ENCODE peak calls at places on chromosomes 12 and 14, in ten cellular contexts. One of them, this sample, is unnamed.

GRCh38 chr14:91817566-91818325 is 49.6 kb downstream of the TC2N start:
- DNase-seq in HEK293T: no peak
- DNase-seq in activated T-cell treated with anti-CD3 and anti-CD28 coated beads, Interleukin-2, amount 50 U/mL, for 48 hours: no peak
- DNase-seq in activated B cell treated with CpG ODN at 0.5 μM for 24 hours: no peak
- DNase-seq in breast epithelium: no peak
- DNase-seq in tibial artery: no peak
- DNase-seq in activated gamma-delta T cell treated with anti-CD3 and anti-CD28 coated beads, Interleukin-2, amount 50 U/mL, for 16 hours: no peak
- DNase-seq in GM12865: peak; percentile 65
- DNase-seq in hepatocyte: no peak
- DNase-seq in activated naive CD8-positive, alpha-beta T cell treated with anti-CD3 and anti-CD28 coated beads for 36 hours: peak; percentile 8
- DNase-seq in this sample: no peak

GRCh38 chr12:125151284-125151683 is 86.0 kb downstream of the AACS start:
- DNase-seq in HEK293T: no peak
- DNase-seq in activated T-cell treated with anti-CD3 and anti-CD28 coated beads, Interleukin-2, amount 50 U/mL, for 48 hours: no peak
- DNase-seq in activated B cell treated with CpG ODN at 0.5 μM for 24 hours: no peak
- DNase-seq in breast epithelium: no peak
- DNase-seq in tibial artery: no peak
- DNase-seq in activated gamma-delta T cell treated with anti-CD3 and anti-CD28 coated beads, Interleukin-2, amount 50 U/mL, for 16 hours: no peak
- DNase-seq in GM12865: no peak
- DNase-seq in hepatocyte: no peak
- DNase-seq in activated naive CD8-positive, alpha-beta T cell treated with anti-CD3 and anti-CD28 coated beads for 36 hours: no peak
- DNase-seq in this sample: no peak

GRCh38 chr12:82425241-82425640 is 66.9 kb downstream of the METTL25 start:
- DNase-seq in HEK293T: no peak
- DNase-seq in activated T-cell treated with anti-CD3 and anti-CD28 coated beads, Interleukin-2, amount 50 U/mL, for 48 hours: no peak
- DNase-seq in activated B cell treated with CpG ODN at 0.5 μM for 24 hours: no peak
- DNase-seq in breast epithelium: no peak
- DNase-seq in tibial artery: no peak
- DNase-seq in activated gamma-delta T cell treated with anti-CD3 and anti-CD28 coated beads, Interleukin-2, amount 50 U/mL, for 16 hours: no peak
- DNase-seq in GM12865: no peak
- DNase-seq in hepatocyte: no peak
- DNase-seq in activated naive CD8-positive, alpha-beta T cell treated with anti-CD3 and anti-CD28 coated beads for 36 hours: no peak
- DNase-seq in this sample: no peak

GRCh38 chr14:101125313-101125712 is 221.8 kb upstream of the RTL1 start:
- DNase-seq in HEK293T: no peak
- DNase-seq in activated T-cell treated with anti-CD3 and anti-CD28 coated beads, Interleukin-2, amount 50 U/mL, for 48 hours: no peak
- DNase-seq in activated B cell treated with CpG ODN at 0.5 μM for 24 hours: no peak
- DNase-seq in breast epithelium: no peak
- DNase-seq in tibial artery: no peak
- DNase-seq in activated gamma-delta T cell treated with anti-CD3 and anti-CD28 coated beads, Interleukin-2, amount 50 U/mL, for 16 hours: no peak
- DNase-seq in GM12865: no peak
- DNase-seq in hepatocyte: no peak
- DNase-seq in activated naive CD8-positive, alpha-beta T cell treated with anti-CD3 and anti-CD28 coated beads for 36 hours: no peak
- DNase-seq in this sample: no peak

GRCh38 chr12:118743896-118744700 is 237.2 kb upstream of the SRRM4 start:
- DNase-seq in HEK293T: no peak
- DNase-seq in activated T-cell treated with anti-CD3 and anti-CD28 coated beads, Interleukin-2, amount 50 U/mL, for 48 hours: no peak
- DNase-seq in activated B cell treated with CpG ODN at 0.5 μM for 24 hours: no peak
- DNase-seq in breast epithelium: no peak
- DNase-seq in tibial artery: no peak
- DNase-seq in activated gamma-delta T cell treated with anti-CD3 and anti-CD28 coated beads, Interleukin-2, amount 50 U/mL, for 16 hours: no peak
- DNase-seq in GM12865: no peak
- DNase-seq in hepatocyte: no peak
- DNase-seq in activated naive CD8-positive, alpha-beta T cell treated with anti-CD3 and anti-CD28 coated beads for 36 hours: no peak
- DNase-seq in this sample: no peak

GRCh38 chr12:124477109-124477915 is 90.1 kb downstream of the NCOR2 start:
- DNase-seq in HEK293T: no peak
- DNase-seq in activated T-cell treated with anti-CD3 and anti-CD28 coated beads, Interleukin-2, amount 50 U/mL, for 48 hours: no peak
- DNase-seq in activated B cell treated with CpG ODN at 0.5 μM for 24 hours: no peak
- DNase-seq in breast epithelium: no peak
- DNase-seq in tibial artery: no peak
- DNase-seq in activated gamma-delta T cell treated with anti-CD3 and anti-CD28 coated beads, Interleukin-2, amount 50 U/mL, for 16 hours: no peak
- DNase-seq in GM12865: peak; percentile 73
- DNase-seq in hepatocyte: no peak
- DNase-seq in activated naive CD8-positive, alpha-beta T cell treated with anti-CD3 and anti-CD28 coated beads for 36 hours: no peak
- DNase-seq in this sample: no peak

GRCh38 chr14:95463173-95463901 is 53.1 kb downstream of the SYNE3 start:
- DNase-seq in HEK293T: no peak
- DNase-seq in activated T-cell treated with anti-CD3 and anti-CD28 coated beads, Interleukin-2, amount 50 U/mL, for 48 hours: peak; percentile 29
- DNase-seq in activated B cell treated with CpG ODN at 0.5 μM for 24 hours: no peak
- DNase-seq in breast epithelium: no peak
- DNase-seq in tibial artery: no peak
- DNase-seq in activated gamma-delta T cell treated with anti-CD3 and anti-CD28 coated beads, Interleukin-2, amount 50 U/mL, for 16 hours: peak; percentile 20
- DNase-seq in GM12865: no peak
- DNase-seq in hepatocyte: no peak
- DNase-seq in activated naive CD8-positive, alpha-beta T cell treated with anti-CD3 and anti-CD28 coated beads for 36 hours: no peak
- DNase-seq in this sample: no peak

GRCh38 chr14:34220921-34221320 is 241.1 kb downstream of the SPTSSA start:
- DNase-seq in HEK293T: no peak
- DNase-seq in activated T-cell treated with anti-CD3 and anti-CD28 coated beads, Interleukin-2, amount 50 U/mL, for 48 hours: peak; percentile 47
- DNase-seq in activated B cell treated with CpG ODN at 0.5 μM for 24 hours: no peak
- DNase-seq in breast epithelium: no peak
- DNase-seq in tibial artery: no peak
- DNase-seq in activated gamma-delta T cell treated with anti-CD3 and anti-CD28 coated beads, Interleukin-2, amount 50 U/mL, for 16 hours: no peak
- DNase-seq in GM12865: peak; percentile 20
- DNase-seq in hepatocyte: no peak
- DNase-seq in activated naive CD8-positive, alpha-beta T cell treated with anti-CD3 and anti-CD28 coated beads for 36 hours: no peak
- DNase-seq in this sample: no peak

GRCh38 chr12:95995238-95996031 is 709 bp downstream of the HAL start:
- DNase-seq in HEK293T: no peak
- DNase-seq in activated T-cell treated with anti-CD3 and anti-CD28 coated beads, Interleukin-2, amount 50 U/mL, for 48 hours: no peak
- DNase-seq in activated B cell treated with CpG ODN at 0.5 μM for 24 hours: no peak
- DNase-seq in breast epithelium: no peak
- DNase-seq in tibial artery: no peak
- DNase-seq in activated gamma-delta T cell treated with anti-CD3 and anti-CD28 coated beads, Interleukin-2, amount 50 U/mL, for 16 hours: no peak
- DNase-seq in GM12865: no peak
- DNase-seq in hepatocyte: no peak
- DNase-seq in activated naive CD8-positive, alpha-beta T cell treated with anti-CD3 and anti-CD28 coated beads for 36 hours: no peak
- DNase-seq in this sample: no peak

GRCh38 chr14:92513966-92514843 is 624 bp downstream of the RIN3 start:
- DNase-seq in HEK293T: peak; percentile 32
- DNase-seq in activated T-cell treated with anti-CD3 and anti-CD28 coated beads, Interleukin-2, amount 50 U/mL, for 48 hours: peak; percentile 63
- DNase-seq in activated B cell treated with CpG ODN at 0.5 μM for 24 hours: no peak
- DNase-seq in breast epithelium: no peak
- DNase-seq in tibial artery: no peak
- DNase-seq in activated gamma-delta T cell treated with anti-CD3 and anti-CD28 coated beads, Interleukin-2, amount 50 U/mL, for 16 hours: no peak
- DNase-seq in GM12865: peak; percentile 35
- DNase-seq in hepatocyte: peak; percentile 52
- DNase-seq in activated naive CD8-positive, alpha-beta T cell treated with anti-CD3 and anti-CD28 coated beads for 36 hours: peak; percentile 50
- DNase-seq in this sample: no peak

GRCh38 chr12:19978193-19978592 is 390.1 kb upstream of the PDE3A start:
- DNase-seq in HEK293T: no peak
- DNase-seq in activated T-cell treated with anti-CD3 and anti-CD28 coated beads, Interleukin-2, amount 50 U/mL, for 48 hours: no peak
- DNase-seq in activated B cell treated with CpG ODN at 0.5 μM for 24 hours: no peak
- DNase-seq in breast epithelium: no peak
- DNase-seq in tibial artery: no peak
- DNase-seq in activated gamma-delta T cell treated with anti-CD3 and anti-CD28 coated beads, Interleukin-2, amount 50 U/mL, for 16 hours: no peak
- DNase-seq in GM12865: no peak
- DNase-seq in hepatocyte: peak; percentile 28
- DNase-seq in activated naive CD8-positive, alpha-beta T cell treated with anti-CD3 and anti-CD28 coated beads for 36 hours: no peak
- DNase-seq in this sample: no peak

GRCh38 chr12:132516064-132517012 is 26.4 kb downstream of the FBRSL1 start:
- DNase-seq in HEK293T: no peak
- DNase-seq in activated T-cell treated with anti-CD3 and anti-CD28 coated beads, Interleukin-2, amount 50 U/mL, for 48 hours: no peak
- DNase-seq in activated B cell treated with CpG ODN at 0.5 μM for 24 hours: no peak
- DNase-seq in breast epithelium: no peak
- DNase-seq in tibial artery: no peak
- DNase-seq in activated gamma-delta T cell treated with anti-CD3 and anti-CD28 coated beads, Interleukin-2, amount 50 U/mL, for 16 hours: no peak
- DNase-seq in GM12865: no peak
- DNase-seq in hepatocyte: no peak
- DNase-seq in activated naive CD8-positive, alpha-beta T cell treated with anti-CD3 and anti-CD28 coated beads for 36 hours: no peak
- DNase-seq in this sample: no peak

GRCh38 chr12:101957251-101957650 is 79.9 kb downstream of the DRAM1 start:
- DNase-seq in HEK293T: no peak
- DNase-seq in activated T-cell treated with anti-CD3 and anti-CD28 coated beads, Interleukin-2, amount 50 U/mL, for 48 hours: no peak
- DNase-seq in activated B cell treated with CpG ODN at 0.5 μM for 24 hours: no peak
- DNase-seq in breast epithelium: no peak
- DNase-seq in tibial artery: no peak
- DNase-seq in activated gamma-delta T cell treated with anti-CD3 and anti-CD28 coated beads, Interleukin-2, amount 50 U/mL, for 16 hours: no peak
- DNase-seq in GM12865: no peak
- DNase-seq in hepatocyte: no peak
- DNase-seq in activated naive CD8-positive, alpha-beta T cell treated with anti-CD3 and anti-CD28 coated beads for 36 hours: no peak
- DNase-seq in this sample: no peak

GRCh38 chr12:124737040-124737419 is 126.6 kb downstream of the SCARB1 start:
- DNase-seq in HEK293T: no peak
- DNase-seq in activated T-cell treated with anti-CD3 and anti-CD28 coated beads, Interleukin-2, amount 50 U/mL, for 48 hours: no peak
- DNase-seq in activated B cell treated with CpG ODN at 0.5 μM for 24 hours: no peak
- DNase-seq in breast epithelium: no peak
- DNase-seq in tibial artery: no peak
- DNase-seq in activated gamma-delta T cell treated with anti-CD3 and anti-CD28 coated beads, Interleukin-2, amount 50 U/mL, for 16 hours: no peak
- DNase-seq in GM12865: no peak
- DNase-seq in hepatocyte: no peak
- DNase-seq in activated naive CD8-positive, alpha-beta T cell treated with anti-CD3 and anti-CD28 coated beads for 36 hours: no peak
- DNase-seq in this sample: no peak

GRCh38 chr14:46490150-46490769 is 161.3 kb downstream of the RPL10L start:
- DNase-seq in HEK293T: peak; percentile 17
- DNase-seq in activated T-cell treated with anti-CD3 and anti-CD28 coated beads, Interleukin-2, amount 50 U/mL, for 48 hours: no peak
- DNase-seq in activated B cell treated with CpG ODN at 0.5 μM for 24 hours: no peak
- DNase-seq in breast epithelium: no peak
- DNase-seq in tibial artery: no peak
- DNase-seq in activated gamma-delta T cell treated with anti-CD3 and anti-CD28 coated beads, Interleukin-2, amount 50 U/mL, for 16 hours: no peak
- DNase-seq in GM12865: peak; percentile 46
- DNase-seq in hepatocyte: peak; percentile 60
- DNase-seq in activated naive CD8-positive, alpha-beta T cell treated with anti-CD3 and anti-CD28 coated beads for 36 hours: no peak
- DNase-seq in this sample: no peak

GRCh38 chr12:75816892-75817291 is 214.7 kb downstream of the PHLDA1 start:
- DNase-seq in HEK293T: no peak
- DNase-seq in activated T-cell treated with anti-CD3 and anti-CD28 coated beads, Interleukin-2, amount 50 U/mL, for 48 hours: no peak
- DNase-seq in activated B cell treated with CpG ODN at 0.5 μM for 24 hours: no peak
- DNase-seq in breast epithelium: no peak
- DNase-seq in tibial artery: no peak
- DNase-seq in activated gamma-delta T cell treated with anti-CD3 and anti-CD28 coated beads, Interleukin-2, amount 50 U/mL, for 16 hours: no peak
- DNase-seq in GM12865: no peak
- DNase-seq in hepatocyte: no peak
- DNase-seq in activated naive CD8-positive, alpha-beta T cell treated with anti-CD3 and anti-CD28 coated beads for 36 hours: no peak
- DNase-seq in this sample: no peak

GRCh38 chr14:42633504-42634095 is 1026.9 kb downstream of the LRFN5 start:
- DNase-seq in HEK293T: no peak
- DNase-seq in activated T-cell treated with anti-CD3 and anti-CD28 coated beads, Interleukin-2, amount 50 U/mL, for 48 hours: no peak
- DNase-seq in activated B cell treated with CpG ODN at 0.5 μM for 24 hours: no peak
- DNase-seq in breast epithelium: no peak
- DNase-seq in tibial artery: no peak
- DNase-seq in activated gamma-delta T cell treated with anti-CD3 and anti-CD28 coated beads, Interleukin-2, amount 50 U/mL, for 16 hours: no peak
- DNase-seq in GM12865: no peak
- DNase-seq in hepatocyte: no peak
- DNase-seq in activated naive CD8-positive, alpha-beta T cell treated with anti-CD3 and anti-CD28 coated beads for 36 hours: no peak
- DNase-seq in this sample: no peak

GRCh38 chr12:62267490-62267889 is 7.3 kb downstream of the USP15 start:
- DNase-seq in HEK293T: no peak
- DNase-seq in activated T-cell treated with anti-CD3 and anti-CD28 coated beads, Interleukin-2, amount 50 U/mL, for 48 hours: no peak
- DNase-seq in activated B cell treated with CpG ODN at 0.5 μM for 24 hours: no peak
- DNase-seq in breast epithelium: no peak
- DNase-seq in tibial artery: no peak
- DNase-seq in activated gamma-delta T cell treated with anti-CD3 and anti-CD28 coated beads, Interleukin-2, amount 50 U/mL, for 16 hours: no peak
- DNase-seq in GM12865: peak; percentile 36
- DNase-seq in hepatocyte: no peak
- DNase-seq in activated naive CD8-positive, alpha-beta T cell treated with anti-CD3 and anti-CD28 coated beads for 36 hours: no peak
- DNase-seq in this sample: no peak

GRCh38 chr14:39576726-39577125 is 144.5 kb upstream of the FBXO33 start:
- DNase-seq in HEK293T: no peak
- DNase-seq in activated T-cell treated with anti-CD3 and anti-CD28 coated beads, Interleukin-2, amount 50 U/mL, for 48 hours: no peak
- DNase-seq in activated B cell treated with CpG ODN at 0.5 μM for 24 hours: no peak
- DNase-seq in breast epithelium: no peak
- DNase-seq in tibial artery: no peak
- DNase-seq in activated gamma-delta T cell treated with anti-CD3 and anti-CD28 coated beads, Interleukin-2, amount 50 U/mL, for 16 hours: no peak
- DNase-seq in GM12865: no peak
- DNase-seq in hepatocyte: no peak
- DNase-seq in activated naive CD8-positive, alpha-beta T cell treated with anti-CD3 and anti-CD28 coated beads for 36 hours: no peak
- DNase-seq in this sample: no peak

GRCh38 chr12:124404162-124404561 is 109.3 kb downstream of the RFLNA start:
- DNase-seq in HEK293T: no peak
- DNase-seq in activated T-cell treated with anti-CD3 and anti-CD28 coated beads, Interleukin-2, amount 50 U/mL, for 48 hours: no peak
- DNase-seq in activated B cell treated with CpG ODN at 0.5 μM for 24 hours: no peak
- DNase-seq in breast epithelium: no peak
- DNase-seq in tibial artery: peak; percentile 67
- DNase-seq in activated gamma-delta T cell treated with anti-CD3 and anti-CD28 coated beads, Interleukin-2, amount 50 U/mL, for 16 hours: no peak
- DNase-seq in GM12865: no peak
- DNase-seq in hepatocyte: no peak
- DNase-seq in activated naive CD8-positive, alpha-beta T cell treated with anti-CD3 and anti-CD28 coated beads for 36 hours: no peak
- DNase-seq in this sample: no peak

GRCh38 chr12:127293507-127294310 is 973.3 kb upstream of the TMEM132C start:
- DNase-seq in HEK293T: peak; percentile 56
- DNase-seq in activated T-cell treated with anti-CD3 and anti-CD28 coated beads, Interleukin-2, amount 50 U/mL, for 48 hours: peak; percentile 59
- DNase-seq in activated B cell treated with CpG ODN at 0.5 μM for 24 hours: no peak
- DNase-seq in breast epithelium: no peak
- DNase-seq in tibial artery: peak; percentile 41
- DNase-seq in activated gamma-delta T cell treated with anti-CD3 and anti-CD28 coated beads, Interleukin-2, amount 50 U/mL, for 16 hours: no peak
- DNase-seq in GM12865: peak; percentile 52
- DNase-seq in hepatocyte: peak; percentile 78
- DNase-seq in activated naive CD8-positive, alpha-beta T cell treated with anti-CD3 and anti-CD28 coated beads for 36 hours: peak; percentile 51
- DNase-seq in this sample: peak; percentile 25

GRCh38 chr12:51323317-51323960 is 535 bp downstream of the BIN2 start:
- DNase-seq in HEK293T: no peak
- DNase-seq in activated T-cell treated with anti-CD3 and anti-CD28 coated beads, Interleukin-2, amount 50 U/mL, for 48 hours: peak; percentile 67
- DNase-seq in activated B cell treated with CpG ODN at 0.5 μM for 24 hours: no peak
- DNase-seq in breast epithelium: no peak
- DNase-seq in tibial artery: no peak
- DNase-seq in activated gamma-delta T cell treated with anti-CD3 and anti-CD28 coated beads, Interleukin-2, amount 50 U/mL, for 16 hours: no peak
- DNase-seq in GM12865: peak; percentile 75
- DNase-seq in hepatocyte: no peak
- DNase-seq in activated naive CD8-positive, alpha-beta T cell treated with anti-CD3 and anti-CD28 coated beads for 36 hours: peak; percentile 54
- DNase-seq in this sample: no peak

GRCh38 chr14:53019391-53019790 is 68.5 kb upstream of the FERMT2 start:
- DNase-seq in HEK293T: no peak
- DNase-seq in activated T-cell treated with anti-CD3 and anti-CD28 coated beads, Interleukin-2, amount 50 U/mL, for 48 hours: no peak
- DNase-seq in activated B cell treated with CpG ODN at 0.5 μM for 24 hours: no peak
- DNase-seq in breast epithelium: no peak
- DNase-seq in tibial artery: no peak
- DNase-seq in activated gamma-delta T cell treated with anti-CD3 and anti-CD28 coated beads, Interleukin-2, amount 50 U/mL, for 16 hours: no peak
- DNase-seq in GM12865: no peak
- DNase-seq in hepatocyte: no peak
- DNase-seq in activated naive CD8-positive, alpha-beta T cell treated with anti-CD3 and anti-CD28 coated beads for 36 hours: no peak
- DNase-seq in this sample: no peak

GRCh38 chr12:103169-103981 is 36.8 kb downstream of the IQSEC3 start:
- DNase-seq in HEK293T: peak; percentile 78
- DNase-seq in activated T-cell treated with anti-CD3 and anti-CD28 coated beads, Interleukin-2, amount 50 U/mL, for 48 hours: no peak
- DNase-seq in activated B cell treated with CpG ODN at 0.5 μM for 24 hours: no peak
- DNase-seq in breast epithelium: no peak
- DNase-seq in tibial artery: no peak
- DNase-seq in activated gamma-delta T cell treated with anti-CD3 and anti-CD28 coated beads, Interleukin-2, amount 50 U/mL, for 16 hours: no peak
- DNase-seq in GM12865: peak; percentile 30
- DNase-seq in hepatocyte: no peak
- DNase-seq in activated naive CD8-positive, alpha-beta T cell treated with anti-CD3 and anti-CD28 coated beads for 36 hours: no peak
- DNase-seq in this sample: no peak

GRCh38 chr14:102784892-102785597 is 7.8 kb downstream of the TRAF3 start:
- DNase-seq in HEK293T: no peak
- DNase-seq in activated T-cell treated with anti-CD3 and anti-CD28 coated beads, Interleukin-2, amount 50 U/mL, for 48 hours: no peak
- DNase-seq in activated B cell treated with CpG ODN at 0.5 μM for 24 hours: no peak
- DNase-seq in breast epithelium: no peak
- DNase-seq in tibial artery: no peak
- DNase-seq in activated gamma-delta T cell treated with anti-CD3 and anti-CD28 coated beads, Interleukin-2, amount 50 U/mL, for 16 hours: no peak
- DNase-seq in GM12865: peak; percentile 68
- DNase-seq in hepatocyte: no peak
- DNase-seq in activated naive CD8-positive, alpha-beta T cell treated with anti-CD3 and anti-CD28 coated beads for 36 hours: no peak
- DNase-seq in this sample: no peak

GRCh38 chr14:77347746-77348145 is 26.9 kb downstream of the GSTZ1 start:
- DNase-seq in HEK293T: no peak
- DNase-seq in activated T-cell treated with anti-CD3 and anti-CD28 coated beads, Interleukin-2, amount 50 U/mL, for 48 hours: no peak
- DNase-seq in activated B cell treated with CpG ODN at 0.5 μM for 24 hours: no peak
- DNase-seq in breast epithelium: no peak
- DNase-seq in tibial artery: no peak
- DNase-seq in activated gamma-delta T cell treated with anti-CD3 and anti-CD28 coated beads, Interleukin-2, amount 50 U/mL, for 16 hours: no peak
- DNase-seq in GM12865: no peak
- DNase-seq in hepatocyte: no peak
- DNase-seq in activated naive CD8-positive, alpha-beta T cell treated with anti-CD3 and anti-CD28 coated beads for 36 hours: no peak
- DNase-seq in this sample: no peak

GRCh38 chr14:24670594-24670993 is 36.6 kb upstream of the GZMB start:
- DNase-seq in HEK293T: no peak
- DNase-seq in activated T-cell treated with anti-CD3 and anti-CD28 coated beads, Interleukin-2, amount 50 U/mL, for 48 hours: peak; percentile 69
- DNase-seq in activated B cell treated with CpG ODN at 0.5 μM for 24 hours: no peak
- DNase-seq in breast epithelium: no peak
- DNase-seq in tibial artery: no peak
- DNase-seq in activated gamma-delta T cell treated with anti-CD3 and anti-CD28 coated beads, Interleukin-2, amount 50 U/mL, for 16 hours: no peak
- DNase-seq in GM12865: peak; percentile 17
- DNase-seq in hepatocyte: no peak
- DNase-seq in activated naive CD8-positive, alpha-beta T cell treated with anti-CD3 and anti-CD28 coated beads for 36 hours: peak; percentile 74
- DNase-seq in this sample: no peak

GRCh38 chr12:103838254-103838914 is 2.6 kb downstream of the NT5DC3 start:
- DNase-seq in HEK293T: no peak
- DNase-seq in activated T-cell treated with anti-CD3 and anti-CD28 coated beads, Interleukin-2, amount 50 U/mL, for 48 hours: no peak
- DNase-seq in activated B cell treated with CpG ODN at 0.5 μM for 24 hours: no peak
- DNase-seq in breast epithelium: no peak
- DNase-seq in tibial artery: no peak
- DNase-seq in activated gamma-delta T cell treated with anti-CD3 and anti-CD28 coated beads, Interleukin-2, amount 50 U/mL, for 16 hours: no peak
- DNase-seq in GM12865: no peak
- DNase-seq in hepatocyte: no peak
- DNase-seq in activated naive CD8-positive, alpha-beta T cell treated with anti-CD3 and anti-CD28 coated beads for 36 hours: no peak
- DNase-seq in this sample: no peak